ENCODE peak calls at places on chromosomes 4 and X, in seven cellular contexts. U, W, L, O, D, Y and A are unnamed samples.

GRCh38 chr4:4969298-4969697 is 50.0 kb downstream of the CYTL1 start:
- DNase-seq in U (no peak), L (peak), W (peak), D (no peak), Y (no peak), O (no peak), A (no peak)

GRCh38 chr4:135838889-135839288 is 1637.3 kb upstream of the PABPC4L start:
- DNase-seq in Y (no peak), L (no peak), O (no peak), U (peak), W (peak), D (peak), A (peak)

GRCh38 chr4:56424697-56425514 is 10.5 kb downstream of the PPAT start:
- DNase-seq in L (no peak), O (no peak), W (peak), U (peak), Y (no peak), D (no peak), A (peak)

GRCh38 chr4:124526760-124527159 is 185.8 kb downstream of the ANKRD50 start:
- DNase-seq in D (no peak), O (no peak), Y (no peak), W (no peak), U (no peak), L (no peak), A (peak)

GRCh38 chr4:105630670-105631655 is 77.5 kb downstream of the INTS12 start:
- DNase-seq in O (no peak), D (no peak), Y (no peak), L (no peak), U (no peak), W (peak), A (no peak)

GRCh38 chrX:44873415-44874270 is 655 bp downstream of the KDM6A start:
- DNase-seq in L (peak), U (peak), W (no peak), Y (peak), D (peak), O (no peak), A (peak)

GRCh38 chrX:44068043-44068442 is 94.9 kb upstream of the NDP start:
- DNase-seq in U (no peak), Y (no peak), L (no peak), O (no peak), W (peak), D (no peak), A (no peak)

GRCh38 chr4:184416913-184417734 is 57.2 kb downstream of the IRF2 start:
- DNase-seq in Y (no peak), U (no peak), D (no peak), O (no peak), L (no peak), W (no peak), A (no peak)

GRCh38 chrX:49930046-49930445 is 7.7 kb downstream of the CLCN5 start:
- DNase-seq in L (no peak), O (peak), D (no peak), U (peak), Y (no peak), W (no peak), A (no peak)

GRCh38 chrX:11913001-11913400 is 155.0 kb downstream of the MSL3 start:
- DNase-seq in O (no peak), Y (no peak), L (no peak), D (no peak), W (no peak), U (peak), A (no peak)

GRCh38 chr4:8039290-8039689 is 99.6 kb upstream of the AFAP1 start:
- DNase-seq in Y (no peak), D (peak), U (no peak), L (no peak), W (no peak), O (no peak), A (no peak)

GRCh38 chr4:139245590-139245989 is 34.4 kb downstream of the MGARP start:
- DNase-seq in U (peak), W (peak), O (no peak), D (no peak), L (no peak), Y (no peak), A (peak)

GRCh38 chr4:99504804-99505502 is 5.9 kb upstream of the C4orf17 start:
- DNase-seq in W (peak), L (no peak), O (no peak), Y (no peak), U (no peak), D (no peak), A (no peak)

GRCh38 chr4:83065268-83065667 is 30.3 kb downstream of the COPS4 start:
- DNase-seq in D (no peak), O (no peak), U (no peak), Y (no peak), W (no peak), L (no peak), A (no peak)

GRCh38 chr4:177005801-177006230 is 213.1 kb upstream of the VEGFC start:
- DNase-seq in L (no peak), D (no peak), O (peak), W (peak), Y (no peak), U (peak), A (peak)

GRCh38 chrX:45743081-45743533 is 542.4 kb upstream of the DIPK2B start:
- DNase-seq in U (peak), W (peak), O (no peak), L (no peak), Y (no peak), D (no peak), A (peak)

GRCh38 chr4:184434496-184435066 is 39.8 kb downstream of the IRF2 start:
- DNase-seq in Y (no peak), U (no peak), W (no peak), L (no peak), D (no peak), O (no peak), A (no peak)

GRCh38 chr4:7393491-7394183 is 41.1 kb downstream of the PSAPL1 start:
- DNase-seq in U (no peak), W (no peak), Y (no peak), L (peak), D (no peak), O (no peak), A (no peak)

DNA sequence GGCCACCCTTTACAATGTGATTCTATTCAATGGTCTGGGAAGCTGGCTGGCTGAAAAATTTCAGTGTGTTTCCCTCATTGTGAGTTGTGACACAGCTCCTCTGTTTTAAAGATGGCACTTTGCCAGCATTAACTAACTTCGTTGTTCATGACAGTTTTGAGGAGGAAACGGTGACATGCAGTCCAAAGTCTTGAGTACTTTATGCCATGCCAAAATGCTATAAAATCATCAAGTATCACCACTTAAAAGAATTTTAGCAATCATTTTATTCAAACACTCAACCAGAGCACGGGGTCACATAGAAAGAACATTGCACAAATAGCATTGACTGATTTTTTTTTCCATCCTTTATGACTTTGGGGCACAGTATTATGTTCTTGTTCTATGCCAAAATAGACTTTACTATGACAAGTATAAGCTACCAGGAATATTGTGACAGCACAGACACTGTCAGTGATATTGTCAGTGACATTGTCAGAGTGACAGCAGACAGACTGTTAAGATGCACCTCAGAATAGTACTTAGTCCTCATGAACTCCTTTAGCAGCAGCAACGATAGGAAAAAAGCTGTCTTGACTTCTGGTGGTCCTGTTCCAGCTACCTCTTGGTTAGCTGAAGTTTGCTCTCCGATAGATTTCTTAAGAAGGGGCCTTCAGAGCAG is 46.7 kb downstream of the CXCL13 start:
- DNase-seq in D (no peak), Y (no peak), L (no peak), O (no peak), U (peak), W (no peak), A (no peak)
- TF ChIP-seq CTCF in D (no peak), Y (no peak), L (no peak), O (no peak), U (no peak), W (no peak), A (no peak)

GRCh38 chr4:87141428-87141827 is 79.0 kb downstream of the KLHL8 start:
- DNase-seq in Y (no peak), U (peak), W (no peak), O (no peak), L (no peak), D (no peak), A (no peak)
- H3K4me3 ChIP-seq in Y (no peak), U (no peak), W (no peak), O (no peak), L (no peak), D (no peak), A (no peak)

GRCh38 chr4:89949782-89950387 is 55.2 kb downstream of the MMRN1 start:
- DNase-seq in W (peak), U (no peak), O (no peak), Y (no peak), L (no peak), D (no peak), A (no peak)
- TF ChIP-seq CTCF in W (peak), U (peak), O (no peak), Y (no peak), L (no peak), D (peak), A (peak)

DNA sequence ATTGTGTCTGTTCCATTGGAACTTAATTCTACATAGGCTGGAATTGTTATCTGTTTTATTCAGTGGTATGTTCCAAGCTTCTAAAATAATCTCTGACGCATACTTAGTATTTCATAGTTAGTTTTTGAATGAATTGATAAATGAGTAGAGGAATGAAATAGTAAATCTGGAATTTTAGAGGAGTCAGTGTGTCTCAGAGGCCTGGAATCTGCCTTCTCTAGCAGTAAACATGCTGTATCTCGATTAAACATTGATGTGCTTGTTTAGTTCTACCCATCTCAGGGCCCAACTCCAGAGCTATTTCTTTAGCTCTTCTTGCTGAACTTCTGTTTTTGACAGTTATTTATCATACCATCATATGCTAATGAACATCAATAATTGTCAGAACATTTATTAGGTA is 154.3 kb upstream of the MAGEC2 start:
- DNase-seq in U (no peak), Y (no peak), W (no peak), D (no peak), L (no peak), O (no peak), A (no peak)
- H3K4me3 ChIP-seq in U (no peak), Y (no peak), W (no peak), D (no peak), L (no peak), O (no peak), A (no peak)

GRCh38 chr4:104532677-104533076 is 38.0 kb upstream of the CXXC4 start:
- DNase-seq in D (no peak), L (no peak), O (no peak), Y (no peak), W (no peak), U (no peak), A (no peak)

DNA sequence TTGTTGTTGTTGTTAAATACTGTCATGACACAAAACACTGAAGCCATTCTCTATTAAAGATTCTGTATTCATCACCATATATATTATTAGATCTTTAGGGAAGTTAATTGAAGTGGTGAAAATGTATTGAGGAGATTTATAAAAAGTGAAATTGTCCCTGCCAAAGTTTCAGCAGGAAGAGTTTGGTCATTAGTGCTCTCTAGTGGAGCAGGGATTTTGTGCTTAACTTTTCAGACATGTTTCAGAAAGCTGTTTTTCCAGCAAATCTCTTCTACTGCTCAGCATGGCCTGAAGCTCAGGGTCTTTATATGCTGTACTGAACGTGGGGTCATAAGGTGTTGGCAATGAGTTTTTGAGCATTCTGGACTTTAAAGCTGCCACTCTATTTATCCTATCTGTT is 36.7 kb upstream of the CXXC4 start:
- DNase-seq in W (no peak), L (no peak), Y (no peak), O (no peak), D (no peak), U (peak), A (peak)
- TF ChIP-seq CTCF in W (no peak), L (no peak), Y (no peak), O (no peak), D (peak), U (no peak), A (no peak)

GRCh38 chrX:129872524-129872923 is 28.8 kb upstream of the ZDHHC9 start:
- DNase-seq in L (no peak), W (no peak), Y (no peak), O (no peak), U (no peak), D (no peak), A (no peak)
- H3K4me3 ChIP-seq in L (no peak), W (no peak), Y (no peak), O (no peak), U (no peak), D (no peak), A (no peak)

DNA sequence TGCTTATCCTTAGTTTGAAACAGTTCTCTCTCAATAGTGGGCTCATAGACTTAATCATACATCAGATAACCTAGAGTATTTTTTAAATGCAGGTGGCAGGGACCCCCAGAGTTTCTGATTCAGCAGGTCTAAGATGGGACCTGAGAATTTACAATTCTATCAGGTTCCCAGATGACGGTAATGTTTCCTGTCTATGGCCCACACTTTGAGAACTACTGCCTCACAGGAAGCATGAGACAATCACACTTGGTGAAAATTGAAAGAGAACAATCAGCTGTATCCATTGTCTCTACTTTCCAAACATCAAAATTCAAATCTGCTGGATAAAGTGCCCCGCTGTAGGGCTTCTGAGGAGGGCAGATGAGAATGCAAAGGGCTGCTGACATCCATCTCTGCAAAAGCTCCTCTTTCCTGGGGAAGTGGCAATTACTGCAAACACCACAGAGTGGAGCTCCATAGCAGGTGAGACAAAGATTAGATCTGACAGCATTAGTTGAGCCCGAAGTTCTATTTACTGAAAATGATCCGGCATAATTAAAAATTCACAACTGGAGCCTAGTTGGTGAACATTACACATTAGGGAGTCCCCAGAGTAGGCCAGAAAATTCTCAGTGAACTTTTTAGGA is 187.8 kb upstream of the MBNL3 start:
- DNase-seq in O (no peak), U (no peak), W (peak), Y (no peak), L (no peak), D (peak), A (no peak)
- TF ChIP-seq CTCF in O (no peak), U (no peak), W (peak), Y (no peak), L (no peak), D (peak), A (no peak)

GRCh38 chrX:19640063-19640462 is 124.8 kb upstream of the MAP3K15 start:
- DNase-seq in Y (no peak), O (no peak), L (no peak), U (no peak), D (no peak), W (no peak), A (no peak)

GRCh38 chrX:19638968-19639539 is 123.7 kb upstream of the MAP3K15 start:
- DNase-seq in Y (no peak), O (no peak), U (no peak), L (no peak), W (no peak), D (no peak), A (no peak)

GRCh38 chrX:19642517-19643109 is 127.3 kb upstream of the MAP3K15 start:
- DNase-seq in L (no peak), Y (no peak), U (no peak), W (no peak), D (no peak), O (no peak), A (no peak)

GRCh38 chrX:19643203-19643602 is 127.9 kb upstream of the MAP3K15 start:
- DNase-seq in O (no peak), D (no peak), Y (no peak), W (no peak), L (no peak), U (no peak), A (no peak)

GRCh38 chrX:19640693-19641374 is 125.5 kb upstream of the MAP3K15 start:
- DNase-seq in L (no peak), D (no peak), W (no peak), Y (peak), O (no peak), U (no peak), A (no peak)
- H3K4me3 ChIP-seq in L (no peak), D (no peak), W (no peak), Y (no peak), O (no peak), U (no peak), A (no peak)